ENCODE peak calls at places on chromosome 22, in five cellular contexts. S, O, T, C and G are unnamed samples.
A peak's percentile ranks its signal among the peaks of the same experiment; 100 is the strongest.

GRCh38 chr22:27993201-27993635 is 74.2 kb upstream of the PITPNB start:
- DNase-seq in O (no peak), S (no peak), T (no peak), C (no peak), G (no peak)

GRCh38 chr22:32754413-32755041 is 47.0 kb upstream of the TIMP3 start:
- DNase-seq in T (no peak), S (peak; percentile 64), O (no peak), C (peak; percentile 50), G (no peak)

GRCh38 chr22:33542722-33543121 is 377.6 kb downstream of the LARGE1 start:
- DNase-seq in C (no peak), T (no peak), O (no peak), S (no peak), G (no peak)

GRCh38 chr22:38941488-38941987 is 15.9 kb upstream of the APOBEC3A start:
- DNase-seq in C (peak; percentile 11), T (no peak), O (no peak), S (no peak), G (no peak)

GRCh38 chr22:32858121-32858703 is 56.7 kb downstream of the TIMP3 start:
- DNase-seq in S (no peak), C (no peak), O (no peak), T (no peak), G (no peak)

GRCh38 chr22:19941365-19942070 is at the start of the genes COMT and TXNRD2:
- DNase-seq in S (peak; percentile 41), O (peak; percentile 73), C (peak; percentile 59), T (peak; percentile 62), G (peak; percentile 67)

GRCh38 chr22:20155330-20156041 is 4.6 kb upstream of the CCDC188 start:
- DNase-seq in T (no peak), O (no peak), C (peak; percentile 73), S (no peak), G (no peak)

GRCh38 chr22:20243545-20244249 is 24.4 kb downstream of the RTN4R start:
- DNase-seq in C (peak; percentile 85), S (no peak), O (peak; percentile 61), T (peak; percentile 13), G (peak; percentile 59)

GRCh38 chr22:32202539-32203180 is 2.2 kb downstream of the RFPL2 start:
- DNase-seq in O (peak; percentile 29), S (no peak), C (peak; percentile 41), T (peak; percentile 47), G (no peak)

GRCh38 chr22:20624161-20624616 is 116.8 kb downstream of the MED15 start:
- DNase-seq in S (no peak), C (peak; percentile 16), O (no peak), T (no peak), G (no peak)

GRCh38 chr22:49812838-49813237 is 14.8 kb downstream of the BRD1 start:
- DNase-seq in O (no peak), S (no peak), T (no peak), C (peak; percentile 28), G (no peak)

GRCh38 chr22:44758354-44758969 is 6.1 kb downstream of the ARHGAP8 start:
- DNase-seq in T (no peak), S (peak; percentile 49), O (no peak), C (peak; percentile 68), G (no peak)

GRCh38 chr22:28734393-28734792 is 7.2 kb downstream of the CHEK2 start:
- DNase-seq in C (no peak), S (no peak), T (no peak), O (no peak), G (no peak)

GRCh38 chr22:35627267-35628041 is 10.3 kb upstream of the MB start:
- DNase-seq in T (peak; percentile 66), S (peak; percentile 98), O (peak; percentile 54), C (peak; percentile 89), G (peak; percentile 58)

GRCh38 chr22:28171135-28171534 is 252.1 kb upstream of the PITPNB start:
- DNase-seq in C (peak; percentile 51), O (no peak), T (no peak), S (no peak), G (no peak)

GRCh38 chr22:49300951-49301397 is 526.7 kb downstream of the BRD1 start:
- DNase-seq in T (no peak), S (no peak), O (peak; percentile 3), C (no peak), G (no peak)

GRCh38 chr22:48938741-48939140 is 888.9 kb downstream of the BRD1 start:
- DNase-seq in C (no peak), O (no peak), T (no peak), S (no peak), G (no peak)

GRCh38 chr22:17257578-17257977 is 38.3 kb upstream of the ADA2 start:
- DNase-seq in T (no peak), C (no peak), O (no peak), S (no peak), G (no peak)

GRCh38 chr22:49216579-49216978 is 611.1 kb downstream of the BRD1 start:
- DNase-seq in T (no peak), S (no peak), O (peak; percentile 6), C (no peak), G (no peak)

GRCh38 chr22:50435701-50436115 is 39.1 kb downstream of the SBF1 start:
- DNase-seq in S (no peak), C (no peak), O (no peak), T (no peak), G (no peak)

GRCh38 chr22:44100411-44100810 is 76.3 kb downstream of the PARVB start:
- DNase-seq in C (no peak), O (no peak), S (no peak), T (no peak), G (no peak)

GRCh38 chr22:23375031-23375827 is 194.9 kb downstream of the BCR start:
- DNase-seq in C (no peak), O (no peak), T (no peak), S (no peak), G (no peak)

GRCh38 chr22:40243891-40244290 is 66.2 kb downstream of the TNRC6B start:
- DNase-seq in O (peak; percentile 22), T (no peak), C (no peak), S (no peak), G (no peak)

GRCh38 chr22:44305888-44306287 is 6.9 kb downstream of the SHISAL1 start:
- DNase-seq in T (no peak), S (no peak), O (no peak), C (no peak), G (no peak)

GRCh38 chr22:18062421-18062820 is 15.4 kb upstream of the PEX26 start:
- DNase-seq in O (no peak), S (no peak), C (no peak), T (no peak), G (no peak)

GRCh38 chr22:48783821-48784266 is 1043.8 kb downstream of the BRD1 start:
- DNase-seq in S (no peak), O (peak; percentile 1), C (no peak), T (no peak), G (no peak)

GRCh38 chr22:42299586-42300285 is 29.3 kb upstream of the TCF20 start:
- DNase-seq in T (no peak), S (no peak), O (peak; percentile 62), C (no peak), G (peak; percentile 65)

GRCh38 chr22:34113381-34113780 is 193.1 kb upstream of the LARGE1 start:
- DNase-seq in T (no peak), S (no peak), C (no peak), O (no peak), G (no peak)

GRCh38 chr22:33332538-33332937 is 274.4 kb upstream of the SYN3 start:
- DNase-seq in S (no peak), T (no peak), O (no peak), C (peak; percentile 14), G (no peak)

GRCh38 chr22:49760280-49760629 is 67.4 kb downstream of the BRD1 start:
- DNase-seq in C (no peak), S (no peak), T (no peak), O (no peak), G (no peak)

GRCh38 chr22:36417281-36417686 is 29.5 kb upstream of the MYH9 start:
- DNase-seq in O (no peak), C (peak; percentile 76), S (peak; percentile 93), T (no peak), G (no peak)

GRCh38 chr22:32542332-32543019 is 67.9 kb downstream of the FBXO7 start:
- DNase-seq in S (no peak), O (no peak), T (no peak), C (no peak), G (no peak)

GRCh38 chr22:32396746-32397145 is 15.3 kb downstream of the RTCB start:
- DNase-seq in T (no peak), O (no peak), S (no peak), C (peak; percentile 13), G (no peak)

GRCh38 chr22:34592341-34592740 is 473.6 kb upstream of the ISX start:
- DNase-seq in S (no peak), C (no peak), T (no peak), O (no peak), G (no peak)

GRCh38 chr22:39778055-39778454 is 115.5 kb downstream of the ENTHD1 start:
- DNase-seq in T (no peak), S (no peak), O (no peak), C (no peak), G (no peak)

GRCh38 chr22:44698531-44699421 is 3.2 kb upstream of the PRR5 start:
- DNase-seq in C (peak; percentile 96), T (no peak), O (no peak), S (no peak), G (no peak)

GRCh38 chr22:46752911-46753310 is 9.5 kb upstream of the TBC1D22A start:
- DNase-seq in S (no peak), T (no peak), C (no peak), O (no peak), G (no peak)
- H3K27ac ChIP-seq in S (peak overlapping the region; percentile 93), T (peak overlapping the region; percentile 92), C (peak overlapping the region; percentile 99), O (no peak overlapping the region), G (no peak overlapping the region)

GRCh38 chr22:37802310-37803194 is 5.2 kb upstream of the GCAT start:
- DNase-seq in T (no peak), O (no peak), C (peak; percentile 45), S (peak; percentile 52), G (no peak)
- H3K27ac ChIP-seq in T (peak overlapping the region; percentile 78), O (no peak overlapping the region), C (no peak overlapping the region), S (no peak overlapping the region), G (no peak overlapping the region)

DNA sequence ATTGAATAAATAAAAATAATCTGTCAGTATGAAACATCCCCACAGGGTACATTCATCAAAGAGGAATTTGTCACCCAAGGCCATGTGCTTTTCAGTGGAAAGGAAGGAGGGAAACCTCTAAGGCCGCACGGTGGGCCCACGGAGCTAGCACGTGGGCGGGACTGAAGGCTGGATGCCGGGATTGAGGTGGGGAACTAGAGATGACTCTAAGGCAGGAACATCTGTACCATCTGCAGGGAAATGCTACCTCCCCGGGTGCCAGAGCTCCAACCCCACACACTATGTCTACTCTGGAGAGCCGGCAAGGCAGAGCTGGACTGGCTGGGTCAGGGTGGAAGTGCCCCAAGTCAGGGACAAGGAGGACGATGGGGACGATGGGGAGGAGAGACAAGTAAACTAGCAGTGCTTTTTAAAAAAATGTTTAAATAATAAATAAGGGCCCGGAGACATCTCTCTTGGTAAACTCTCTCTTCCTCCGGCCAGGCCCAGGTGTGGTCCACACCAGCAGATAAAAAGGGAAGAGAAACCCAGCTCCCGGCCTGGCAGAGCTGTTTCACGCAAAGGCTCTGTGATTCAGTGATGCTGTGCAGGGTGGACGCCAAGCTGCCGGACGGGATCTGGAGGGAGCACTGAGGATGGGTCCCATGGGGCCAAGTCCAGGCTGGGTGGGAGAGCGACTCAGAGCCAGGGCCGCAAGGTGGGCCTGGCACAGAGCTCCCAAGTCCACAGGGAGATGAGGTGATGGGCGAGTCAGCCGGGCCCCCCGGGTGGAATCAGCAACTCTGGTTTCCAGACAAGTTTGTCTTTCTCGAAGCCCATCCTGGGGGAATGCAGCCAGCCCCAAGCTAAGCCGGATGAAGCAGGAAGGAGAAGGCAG is 5.8 kb downstream of the LIF start:
- DNase-seq in T (no peak), C (no peak), S (no peak), O (no peak), G (no peak)
- H3K27ac ChIP-seq in T (peak overlapping the region; percentile 99), C (peak overlapping the region; percentile 48), S (peak overlapping the region; percentile 50), O (no peak overlapping the region), G (no peak overlapping the region)

GRCh38 chr22:24390576-24390975 is 36.8 kb upstream of the ADORA2A start:
- DNase-seq in T (no peak), O (no peak), S (no peak), C (no peak), G (no peak)
- H3K27ac ChIP-seq in T (no peak overlapping the region), O (no peak overlapping the region), S (no peak overlapping the region), C (no peak overlapping the region), G (no peak overlapping the region)